ENCODE peak calls at places on chromosomes 1 and 21, in four cellular contexts. M is GM19239, Q is posterior cingulate gyrus, V is RCC 7860. C is an unnamed sample.

GRCh38 chr1:232039303-232039702 is 412.7 kb downstream of the DISC1 start:
- DNase-seq in M (no peak), Q (no peak), V (no peak), C (no peak)

GRCh38 chr1:211613108-211613947 is 34.4 kb upstream of the SLC30A1 start:
- DNase-seq in M (no peak), Q (no peak), V (peak; percentile 84), C (peak; percentile 88)

GRCh38 chr1:116508984-116509980 is 61.5 kb downstream of the CD58 start:
- DNase-seq in M (no peak), Q (no peak), V (peak; percentile 93), C (peak; percentile 63)

GRCh38 chr1:8314346-8315280 is 3.3 kb upstream of the SLC45A1 start:
- DNase-seq in M (peak; percentile 59), Q (peak; percentile 95), V (peak; percentile 68), C (peak; percentile 91)

GRCh38 chr1:66371233-66372005 is 162.5 kb upstream of the SGIP1 start:
- DNase-seq in M (no peak), Q (peak; percentile 59), V (peak; percentile 39), C (no peak)

GRCh38 chr1:224499204-224499603 is 64.6 kb upstream of the WDR26 start:
- DNase-seq in M (no peak), Q (no peak), V (peak; percentile 32), C (no peak)

GRCh38 chr1:203129501-203130231 is 2.1 kb downstream of the ADORA1 start:
- DNase-seq in M (no peak), Q (peak; percentile 94), V (peak; percentile 22), C (no peak)

GRCh38 chr21:42091899-42092508 is 20.9 kb downstream of the UMODL1 start:
- DNase-seq in M (no peak), Q (no peak), V (no peak), C (no peak)

GRCh38 chr1:201268604-201269151 is 14.6 kb upstream of the PKP1 start:
- DNase-seq in M (no peak), Q (no peak), V (peak; percentile 87), C (peak; percentile 83)

GRCh38 chr1:90189889-90190288 is 195.0 kb downstream of the ZNF326 start:
- DNase-seq in M (no peak), Q (no peak), V (no peak), C (no peak)

GRCh38 chr1:231628207-231628876 is 1.8 kb downstream of the DISC1 start:
- DNase-seq in M (no peak), Q (no peak), V (no peak), C (peak; percentile 41)

GRCh38 chr1:229913491-229913890 is 153.5 kb upstream of the GALNT2 start:
- DNase-seq in M (no peak), Q (no peak), V (no peak), C (no peak)

GRCh38 chr1:8679411-8679800 is 138.0 kb downstream of the RERE start:
- DNase-seq in M (no peak), Q (no peak), V (peak; percentile 60), C (no peak)

GRCh38 chr21:44299085-44299457 is 782 bp upstream of the PFKL start:
- DNase-seq in M (no peak), Q (no peak), V (no peak), C (no peak)

GRCh38 chr1:77143529-77144121 is 75.6 kb downstream of the PIGK start:
- DNase-seq in M (no peak), Q (no peak), V (peak; percentile 30), C (peak; percentile 13)

GRCh38 chr1:183023146-183023600 is at the start of gene LAMC1:
- DNase-seq in M (peak; percentile 53), Q (peak; percentile 83), V (peak; percentile 74), C (peak; percentile 95)

GRCh38 chr1:165241321-165241720 is 115.2 kb downstream of the LMX1A start:
- DNase-seq in M (no peak), Q (no peak), V (no peak), C (no peak)

GRCh38 chr1:184945034-184945433 is 29.3 kb downstream of the NIBAN1 start:
- DNase-seq in M (no peak), Q (no peak), V (no peak), C (no peak)

GRCh38 chr1:1168451-1169411 is 4.9 kb upstream of the TTLL10 start:
- DNase-seq in M (no peak), Q (peak; percentile 58), V (no peak), C (no peak)

GRCh38 chr1:89169166-89169565 is 6.6 kb downstream of the GBP7 start:
- DNase-seq in M (no peak), Q (no peak), V (no peak), C (no peak)

GRCh38 chr1:228134591-228134990 is 5.5 kb upstream of the GUK1 start:
- DNase-seq in M (no peak), Q (no peak), V (no peak), C (no peak)

GRCh38 chr1:204670152-204670927 is 15.2 kb downstream of the LRRN2 start:
- DNase-seq in M (no peak), Q (peak; percentile 81), V (no peak), C (peak; percentile 39)

GRCh38 chr21:42616366-42617340 is 36.8 kb upstream of the PDE9A start:
- DNase-seq in M (no peak), Q (no peak), V (no peak), C (no peak)

GRCh38 chr1:240474133-240474614 is 137.8 kb downstream of the GREM2 start:
- DNase-seq in M (no peak), Q (no peak), V (peak; percentile 13), C (peak; percentile 26)

GRCh38 chr1:155696524-155696923 is 7.6 kb downstream of the DAP3 start:
- DNase-seq in M (no peak), Q (no peak), V (no peak), C (no peak)

GRCh38 chr21:9739240-9739639 is 782.1 kb upstream of the TPTE start:
- DNase-seq in M (no peak), Q (no peak), V (no peak), C (no peak)

GRCh38 chr1:119372493-119373086 is 4.0 kb downstream of the HAO2 start:
- DNase-seq in M (peak; percentile 36), Q (no peak), V (no peak), C (peak; percentile 87)

GRCh38 chr1:45507893-45508292 is 7.8 kb downstream of the MMACHC start:
- DNase-seq in M (no peak), Q (no peak), V (no peak), C (no peak)

GRCh38 chr1:41340655-41341364 is 20.4 kb upstream of the FOXO6 start:
- DNase-seq in M (no peak), Q (no peak), V (no peak), C (no peak)

GRCh38 chr1:109193653-109194590 is 19.8 kb upstream of the SARS1 start:
- DNase-seq in M (peak; percentile 64), Q (no peak), V (no peak), C (peak; percentile 59)

GRCh38 chr1:42765832-42766722 is 751 bp downstream of the P3H1 start:
- DNase-seq in M (no peak), Q (peak; percentile 91), V (peak; percentile 80), C (peak; percentile 83)

GRCh38 chr1:197915797-197916686 is 1.1 kb upstream of the LHX9 start:
- DNase-seq in M (no peak), Q (no peak), V (peak; percentile 51), C (peak; percentile 76)

GRCh38 chr1:244316407-244316806 is 135.3 kb downstream of the ADSS2 start:
- DNase-seq in M (no peak), Q (no peak), V (no peak), C (no peak)